ENCODE peak calls at places on chromosomes 3 and 15, in four cellular contexts. L, H, C and G are unnamed samples.
A peak's percentile ranks its signal among the peaks of the same experiment; 100 is the strongest.

GRCh38 chr3:163129287-163129686 is 1632.7 kb downstream of the OTOL1 start:
- DNase-seq in C (no peak), H (no peak), L (no peak), G (no peak)

GRCh38 chr3:117695321-117695720 is 985.7 kb downstream of the TUSC7 start:
- DNase-seq in C (no peak), L (no peak), H (no peak), G (no peak)

GRCh38 chr3:116512931-116513330 is 67.6 kb upstream of the LSAMP start:
- DNase-seq in C (no peak), H (no peak), L (no peak), G (no peak)

GRCh38 chr3:195438371-195438770 is 4.4 kb downstream of the ACAP2 start:
- DNase-seq in L (no peak), C (no peak), H (no peak), G (no peak)

GRCh38 chr3:121477589-121477988 is 68.2 kb downstream of the POLQ start:
- DNase-seq in L (no peak), C (no peak), H (no peak), G (no peak)

GRCh38 chr3:54342676-54343075 is 220.3 kb downstream of the CACNA2D3 start:
- DNase-seq in H (no peak), C (no peak), L (no peak), G (peak; percentile 63)

GRCh38 chr15:47184003-47184404 is 533.3 kb upstream of the SEMA6D start:
- DNase-seq in L (peak; percentile 63), C (no peak), H (no peak), G (peak; percentile 17)

GRCh38 chr15:76576526-76577279 is 240.1 kb downstream of the ISL2 start:
- DNase-seq in L (no peak), H (no peak), C (peak; percentile 82), G (peak; percentile 85)

GRCh38 chr15:69145694-69146492 is 14.5 kb upstream of the GLCE start:
- DNase-seq in L (no peak), H (no peak), C (no peak), G (no peak)

GRCh38 chr3:195451373-195452000 is 8.7 kb upstream of the ACAP2 start:
- DNase-seq in C (no peak), H (no peak), L (no peak), G (no peak)

GRCh38 chr15:57149196-57149595 is 227.1 kb upstream of the CGNL1 start:
- DNase-seq in C (no peak), H (no peak), L (no peak), G (no peak)

GRCh38 chr3:136734382-136735070 is 17.7 kb downstream of the STAG1 start:
- DNase-seq in L (no peak), H (no peak), C (no peak), G (no peak)

GRCh38 chr3:112333386-112334334 is 704 bp downstream of the CD200 start:
- DNase-seq in C (no peak), H (no peak), L (peak; percentile 76), G (peak; percentile 28)

GRCh38 chr3:45966371-45966780 is 23.1 kb downstream of the CXCR6 start:
- DNase-seq in H (no peak), C (no peak), L (no peak), G (peak; percentile 83)

GRCh38 chr15:89096664-89097063 is 8.4 kb downstream of the ABHD2 start:
- DNase-seq in C (peak; percentile 50), L (no peak), H (no peak), G (peak; percentile 57)

GRCh38 chr3:26550413-26550812 is 72.2 kb upstream of the LRRC3B start:
- DNase-seq in C (no peak), L (no peak), H (no peak), G (no peak)

GRCh38 chr15:74535388-74536084 is 5.5 kb upstream of the ARID3B start:
- DNase-seq in C (no peak), H (no peak), L (no peak), G (no peak)

GRCh38 chr3:197367081-197367780 is 68.8 kb upstream of the DLG1 start:
- DNase-seq in C (no peak), L (peak; percentile 58), H (peak; percentile 70), G (peak; percentile 18)

GRCh38 chr15:38530113-38530512 is 34.5 kb downstream of the RASGRP1 start:
- DNase-seq in C (no peak), L (no peak), H (no peak), G (no peak)

GRCh38 chr15:101489236-101489632 is 273 bp downstream of the PCSK6 start:
- DNase-seq in C (peak; percentile 59), L (peak; percentile 80), H (no peak), G (peak; percentile 84)

GRCh38 chr3:28667646-28668376 is 319.2 kb upstream of the AZI2 start:
- DNase-seq in L (no peak), C (peak; percentile 54), H (peak; percentile 46), G (peak; percentile 79)

GRCh38 chr15:49199666-49200065 is 29.6 kb downstream of the GALK2 start:
- DNase-seq in H (no peak), C (no peak), L (no peak), G (no peak)

GRCh38 chr15:44537728-44538240 is 837 bp downstream of the EIF3J start:
- DNase-seq in C (no peak), L (no peak), H (no peak), G (no peak)

GRCh38 chr3:50453907-50454306 is 49.5 kb downstream of the CACNA2D2 start:
- DNase-seq in L (no peak), H (no peak), C (no peak), G (no peak)

GRCh38 chr15:57703387-57703786 is 3.1 kb upstream of the POLR2M start:
- DNase-seq in C (no peak), L (no peak), H (no peak), G (no peak)

GRCh38 chr15:94453227-94453626 is 221.9 kb downstream of the MCTP2 start:
- DNase-seq in H (no peak), C (no peak), L (no peak), G (no peak)

GRCh38 chr3:187288176-187288893 is 3.2 kb downstream of the MASP1 start:
- DNase-seq in C (peak; percentile 47), L (no peak), H (no peak), G (peak; percentile 73)

GRCh38 chr3:149909923-149910322 is 60.8 kb downstream of the PFN2 start:
- DNase-seq in H (no peak), L (no peak), C (no peak), G (no peak)

GRCh38 chr3:183370391-183370790 is 58.0 kb downstream of the MCF2L2 start:
- DNase-seq in C (no peak), L (no peak), H (no peak), G (no peak)

DNA sequence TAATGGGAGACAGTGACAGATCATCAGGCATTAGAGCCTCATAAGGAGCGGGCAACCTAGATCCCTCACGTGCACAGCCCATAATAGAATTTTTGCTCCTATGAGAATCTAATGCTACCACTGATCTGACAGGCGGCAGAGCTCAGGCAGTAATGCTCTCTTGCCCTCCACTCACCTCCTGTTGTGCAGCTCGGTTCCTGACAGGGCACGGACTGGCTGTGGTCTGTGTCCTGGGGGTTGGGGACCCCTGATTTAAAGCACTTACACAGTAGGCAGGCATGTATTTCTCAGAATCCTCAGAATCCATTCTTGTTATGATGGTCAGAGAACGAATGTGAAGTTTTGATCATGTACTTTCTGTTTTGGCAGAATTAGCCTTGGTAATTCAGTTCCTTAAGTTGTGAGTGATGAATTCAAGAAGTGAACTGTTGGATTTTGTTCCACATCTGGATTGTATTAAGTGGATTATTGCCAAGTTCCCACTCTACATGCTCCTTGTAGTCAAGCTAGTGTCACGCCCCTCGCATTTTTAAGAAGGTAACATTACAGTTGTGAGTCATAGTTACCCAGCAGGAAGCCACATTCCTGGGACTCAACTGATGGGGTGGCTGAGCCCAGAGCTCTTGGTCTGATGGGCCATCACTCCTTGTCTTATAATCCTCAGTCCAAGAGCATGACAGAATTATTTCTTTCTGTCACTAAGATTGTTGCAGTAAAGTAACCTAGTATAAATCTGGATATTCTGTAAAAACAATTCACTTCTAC is 102.5 kb downstream of the PTPRG start:
- DNase-seq in H (no peak), L (no peak), C (no peak), G (no peak)
- H3K4me3 ChIP-seq in H (no peak overlapping the region), L (no peak overlapping the region), C (no peak overlapping the region), G (no peak overlapping the region)

GRCh38 chr3:31106912-31107311 is 212.5 kb upstream of the GADL1 start:
- DNase-seq in L (no peak), C (no peak), H (no peak), G (no peak)

GRCh38 chr3:31103623-31104180 is 209.2 kb upstream of the GADL1 start:
- DNase-seq in C (no peak), L (no peak), H (no peak), G (no peak)

GRCh38 chr3:31105438-31106077 is 211.1 kb upstream of the GADL1 start:
- DNase-seq in L (no peak), C (no peak), H (no peak), G (no peak)

GRCh38 chr3:31105011-31105410 is 210.6 kb upstream of the GADL1 start:
- DNase-seq in C (no peak), L (no peak), H (no peak), G (no peak)

GRCh38 chr3:31106204-31106603 is 211.7 kb upstream of the GADL1 start:
- DNase-seq in C (no peak), L (no peak), H (peak; percentile 42), G (no peak)
- H3K27ac ChIP-seq in C (no peak overlapping the region), L (no peak overlapping the region), H (peak overlapping the region; percentile 25), G (no peak overlapping the region)

DNA sequence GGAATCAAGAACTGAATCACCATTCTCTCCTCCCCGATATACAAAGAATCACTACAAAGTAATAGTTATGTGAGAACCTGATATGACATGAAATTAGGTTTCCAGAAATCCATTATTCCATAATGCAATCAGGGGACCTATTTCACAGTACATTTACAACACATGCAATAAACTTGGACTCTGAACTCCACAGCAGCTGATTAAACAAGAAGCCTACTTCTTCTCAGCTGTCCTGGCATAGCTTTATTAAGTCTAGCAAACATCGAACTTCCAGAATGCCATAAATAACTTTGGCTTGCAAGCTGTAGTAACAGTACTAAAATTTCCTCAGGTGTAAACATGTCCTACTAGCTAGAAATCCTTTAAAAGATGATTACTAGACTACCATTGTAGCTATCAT is 17.8 kb downstream of the PDCD10 start:
- DNase-seq in L (no peak), C (no peak), H (no peak), G (no peak)
- H3K4me3 ChIP-seq in L (no peak overlapping the region), C (no peak overlapping the region), H (no peak overlapping the region), G (no peak overlapping the region)

GRCh38 chr15:70854669-70854976 is 666 bp upstream of the LARP6 start:
- DNase-seq in L (no peak), H (no peak), C (no peak), G (no peak)
- H3K27ac ChIP-seq in L (peak overlapping the region; percentile 27), H (peak overlapping the region; percentile 96), C (peak overlapping the region; percentile 75), G (peak overlapping the region; percentile 97)

GRCh38 chr15:86267892-86268291 is 188.2 kb downstream of the AGBL1 start:
- DNase-seq in C (no peak), H (no peak), L (no peak), G (no peak)
- H3K4me3 ChIP-seq in C (no peak overlapping the region), H (no peak overlapping the region), L (no peak overlapping the region), G (no peak overlapping the region)